ENCODE peak calls at places on chromosomes 11 and 22, in ten cellular contexts. One of them, this sample, is unnamed.

GRCh38 chr11:36352919-36353318 is 56.8 kb downstream of the PRR5L start:
- DNase-seq in GM06990: no peak
- DNase-seq in left ventricle myocardium inferior: no peak
- DNase-seq in fibroblast of the aortic adventitia: no peak
- DNase-seq in lower lobe of right lung: no peak
- DNase-seq in transverse colon: no peak
- DNase-seq in BE2C: no peak
- DNase-seq in lung: no peak
- DNase-seq in AG09309: no peak
- DNase-seq in IMR-90: no peak
- DNase-seq in this sample: no peak

GRCh38 chr11:127383026-127383425 is 382.5 kb upstream of the KIRREL3 start:
- DNase-seq in GM06990: no peak
- DNase-seq in left ventricle myocardium inferior: no peak
- DNase-seq in fibroblast of the aortic adventitia: no peak
- DNase-seq in lower lobe of right lung: no peak
- DNase-seq in transverse colon: no peak
- DNase-seq in BE2C: no peak
- DNase-seq in lung: no peak
- DNase-seq in AG09309: no peak
- DNase-seq in IMR-90: no peak
- DNase-seq in this sample: no peak

GRCh38 chr11:57901756-57902155 is 121.9 kb upstream of the OR9Q1 start:
- DNase-seq in GM06990: no peak
- DNase-seq in left ventricle myocardium inferior: no peak
- DNase-seq in fibroblast of the aortic adventitia: no peak
- DNase-seq in lower lobe of right lung: no peak
- DNase-seq in transverse colon: no peak
- DNase-seq in BE2C: no peak
- DNase-seq in lung: no peak
- DNase-seq in AG09309: no peak
- DNase-seq in IMR-90: no peak
- DNase-seq in this sample: no peak

GRCh38 chr11:58688779-58689503 is 42.8 kb downstream of the GLYAT start:
- DNase-seq in GM06990: no peak
- DNase-seq in left ventricle myocardium inferior: no peak
- DNase-seq in fibroblast of the aortic adventitia: no peak
- DNase-seq in lower lobe of right lung: no peak
- DNase-seq in transverse colon: no peak
- DNase-seq in BE2C: no peak
- DNase-seq in lung: no peak
- DNase-seq in AG09309: no peak
- DNase-seq in IMR-90: peak; percentile 15
- DNase-seq in this sample: no peak

GRCh38 chr22:22380098-22381030 is 128.2 kb downstream of the ZNF280B start:
- DNase-seq in GM06990: peak; percentile 62
- DNase-seq in left ventricle myocardium inferior: no peak
- DNase-seq in fibroblast of the aortic adventitia: no peak
- DNase-seq in lower lobe of right lung: no peak
- DNase-seq in transverse colon: peak; percentile 61
- DNase-seq in BE2C: peak; percentile 38
- DNase-seq in lung: no peak
- DNase-seq in AG09309: no peak
- DNase-seq in IMR-90: no peak
- DNase-seq in this sample: peak; percentile 57

GRCh38 chr22:28942333-28942732 is 59.0 kb downstream of the ZNRF3 start:
- DNase-seq in GM06990: no peak
- DNase-seq in left ventricle myocardium inferior: no peak
- DNase-seq in fibroblast of the aortic adventitia: no peak
- DNase-seq in lower lobe of right lung: no peak
- DNase-seq in transverse colon: no peak
- DNase-seq in BE2C: no peak
- DNase-seq in lung: no peak
- DNase-seq in AG09309: no peak
- DNase-seq in IMR-90: no peak
- DNase-seq in this sample: no peak

GRCh38 chr11:45844822-45845573 is 2.3 kb upstream of the CRY2 start:
- DNase-seq in GM06990: no peak
- DNase-seq in left ventricle myocardium inferior: no peak
- DNase-seq in fibroblast of the aortic adventitia: no peak
- DNase-seq in lower lobe of right lung: no peak
- DNase-seq in transverse colon: no peak
- DNase-seq in BE2C: no peak
- DNase-seq in lung: no peak
- DNase-seq in AG09309: no peak
- DNase-seq in IMR-90: no peak
- DNase-seq in this sample: no peak

GRCh38 chr11:123696183-123696582 is 41.8 kb upstream of the SCN3B start:
- DNase-seq in GM06990: no peak
- DNase-seq in left ventricle myocardium inferior: no peak
- DNase-seq in fibroblast of the aortic adventitia: no peak
- DNase-seq in lower lobe of right lung: no peak
- DNase-seq in transverse colon: no peak
- DNase-seq in BE2C: no peak
- DNase-seq in lung: no peak
- DNase-seq in AG09309: no peak
- DNase-seq in IMR-90: no peak
- DNase-seq in this sample: no peak

GRCh38 chr11:65362966-65363365 is 8.4 kb downstream of the TIGD3 start:
- DNase-seq in GM06990: no peak
- DNase-seq in left ventricle myocardium inferior: no peak
- DNase-seq in fibroblast of the aortic adventitia: no peak
- DNase-seq in lower lobe of right lung: no peak
- DNase-seq in transverse colon: no peak
- DNase-seq in BE2C: no peak
- DNase-seq in lung: no peak
- DNase-seq in AG09309: no peak
- DNase-seq in IMR-90: no peak
- DNase-seq in this sample: no peak

GRCh38 chr11:65363770-65364169 is 9.2 kb downstream of the TIGD3 start:
- DNase-seq in GM06990: no peak
- DNase-seq in left ventricle myocardium inferior: no peak
- DNase-seq in fibroblast of the aortic adventitia: no peak
- DNase-seq in lower lobe of right lung: no peak
- DNase-seq in transverse colon: no peak
- DNase-seq in BE2C: no peak
- DNase-seq in lung: no peak
- DNase-seq in AG09309: no peak
- DNase-seq in IMR-90: no peak
- DNase-seq in this sample: no peak

GRCh38 chr11:65370659-65371049 is 11.8 kb downstream of the SLC25A45 start:
- DNase-seq in GM06990: no peak
- DNase-seq in left ventricle myocardium inferior: no peak
- DNase-seq in fibroblast of the aortic adventitia: no peak
- DNase-seq in lower lobe of right lung: no peak
- DNase-seq in transverse colon: no peak
- DNase-seq in BE2C: no peak
- DNase-seq in lung: no peak
- DNase-seq in AG09309: no peak
- DNase-seq in IMR-90: no peak
- DNase-seq in this sample: no peak

GRCh38 chr11:65362320-65362931 is 7.9 kb downstream of the TIGD3 start:
- DNase-seq in GM06990: peak; percentile 76
- DNase-seq in left ventricle myocardium inferior: no peak
- DNase-seq in fibroblast of the aortic adventitia: no peak
- DNase-seq in lower lobe of right lung: no peak
- DNase-seq in transverse colon: peak; percentile 60
- DNase-seq in BE2C: no peak
- DNase-seq in lung: no peak
- DNase-seq in AG09309: no peak
- DNase-seq in IMR-90: no peak
- DNase-seq in this sample: peak; percentile 70

GRCh38 chr11:65366340-65366773 is 11.8 kb downstream of the TIGD3 start:
- DNase-seq in GM06990: no peak
- DNase-seq in left ventricle myocardium inferior: no peak
- DNase-seq in fibroblast of the aortic adventitia: peak; percentile 91
- DNase-seq in lower lobe of right lung: no peak
- DNase-seq in transverse colon: peak; percentile 54
- DNase-seq in BE2C: peak; percentile 50
- DNase-seq in lung: no peak
- DNase-seq in AG09309: peak; percentile 55
- DNase-seq in IMR-90: peak; percentile 86
- DNase-seq in this sample: peak; percentile 82
- TF ChIP-seq CTCF in GM06990: peak; percentile 79
- TF ChIP-seq CTCF in left ventricle myocardium inferior: peak; percentile 83
- TF ChIP-seq CTCF in fibroblast of the aortic adventitia: peak; percentile 77
- TF ChIP-seq CTCF in lower lobe of right lung: peak; percentile 73
- TF ChIP-seq CTCF in transverse colon: peak; percentile 84
- TF ChIP-seq CTCF in BE2C: peak; percentile 63
- TF ChIP-seq CTCF in lung: peak; percentile 85
- TF ChIP-seq CTCF in AG09309: peak; percentile 79
- TF ChIP-seq CTCF in IMR-90: peak; percentile 85
- TF ChIP-seq CTCF in this sample: peak; percentile 69

DNA sequence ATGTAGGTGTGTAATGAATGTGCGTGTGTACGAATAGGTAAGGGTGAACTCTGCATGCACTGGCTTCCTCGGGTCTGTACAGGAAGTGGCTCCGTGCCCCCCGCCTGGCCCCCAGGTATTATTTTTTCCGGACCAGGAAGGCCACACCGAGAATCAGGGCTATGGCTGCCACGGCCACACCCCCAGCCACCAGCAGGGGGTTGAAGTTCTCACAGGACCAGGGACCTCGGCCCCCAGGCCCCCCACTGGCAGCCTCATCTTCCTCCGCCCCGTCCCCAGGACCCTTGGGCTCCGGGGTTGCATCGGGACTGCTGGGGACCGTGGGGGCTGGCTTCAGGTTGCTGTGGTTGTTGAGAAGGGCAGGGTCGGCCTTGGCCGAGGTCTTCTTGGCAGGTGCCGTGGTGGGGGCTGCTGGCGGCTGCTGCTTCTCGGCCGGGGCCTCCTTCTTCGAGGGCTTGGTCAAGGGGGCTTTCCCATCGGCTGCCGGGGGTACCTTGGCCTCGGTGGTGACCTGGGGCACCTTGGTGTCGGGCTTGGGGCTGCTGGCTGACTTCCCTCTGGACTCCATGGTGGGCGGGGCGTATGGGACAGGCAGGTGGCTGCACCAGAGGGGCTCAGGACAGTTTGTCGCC is 1.8 kb downstream of the CEND1 start:
- DNase-seq in GM06990: no peak
- DNase-seq in left ventricle myocardium inferior: no peak
- DNase-seq in fibroblast of the aortic adventitia: no peak
- DNase-seq in lower lobe of right lung: no peak
- DNase-seq in transverse colon: no peak
- DNase-seq in BE2C: no peak
- DNase-seq in lung: no peak
- DNase-seq in AG09309: no peak
- DNase-seq in IMR-90: no peak
- DNase-seq in this sample: no peak
- TF ChIP-seq CTCF in GM06990: no peak
- TF ChIP-seq CTCF in left ventricle myocardium inferior: no peak
- TF ChIP-seq CTCF in fibroblast of the aortic adventitia: peak; percentile 9
- TF ChIP-seq CTCF in lower lobe of right lung: no peak
- TF ChIP-seq CTCF in transverse colon: no peak
- TF ChIP-seq CTCF in BE2C: no peak
- TF ChIP-seq CTCF in lung: no peak
- TF ChIP-seq CTCF in AG09309: no peak
- TF ChIP-seq CTCF in IMR-90: no peak
- TF ChIP-seq CTCF in this sample: no peak

GRCh38 chr22:27485842-27486241 is 315.7 kb downstream of the MN1 start:
- DNase-seq in GM06990: no peak
- DNase-seq in left ventricle myocardium inferior: no peak
- DNase-seq in fibroblast of the aortic adventitia: no peak
- DNase-seq in lower lobe of right lung: no peak
- DNase-seq in transverse colon: no peak
- DNase-seq in BE2C: no peak
- DNase-seq in lung: no peak
- DNase-seq in AG09309: no peak
- DNase-seq in IMR-90: no peak
- DNase-seq in this sample: no peak

GRCh38 chr22:27487600-27488450 is 313.7 kb downstream of the MN1 start:
- DNase-seq in GM06990: no peak
- DNase-seq in left ventricle myocardium inferior: no peak
- DNase-seq in fibroblast of the aortic adventitia: peak; percentile 49
- DNase-seq in lower lobe of right lung: no peak
- DNase-seq in transverse colon: no peak
- DNase-seq in BE2C: no peak
- DNase-seq in lung: no peak
- DNase-seq in AG09309: no peak
- DNase-seq in IMR-90: peak; percentile 69
- DNase-seq in this sample: no peak

GRCh38 chr22:27490080-27490479 is 311.5 kb downstream of the MN1 start:
- DNase-seq in GM06990: no peak
- DNase-seq in left ventricle myocardium inferior: no peak
- DNase-seq in fibroblast of the aortic adventitia: no peak
- DNase-seq in lower lobe of right lung: no peak
- DNase-seq in transverse colon: no peak
- DNase-seq in BE2C: no peak
- DNase-seq in lung: no peak
- DNase-seq in AG09309: no peak
- DNase-seq in IMR-90: no peak
- DNase-seq in this sample: no peak

GRCh38 chr22:27489265-27489675 is 312.3 kb downstream of the MN1 start:
- DNase-seq in GM06990: no peak
- DNase-seq in left ventricle myocardium inferior: no peak
- DNase-seq in fibroblast of the aortic adventitia: peak; percentile 46
- DNase-seq in lower lobe of right lung: no peak
- DNase-seq in transverse colon: peak; percentile 86
- DNase-seq in BE2C: no peak
- DNase-seq in lung: no peak
- DNase-seq in AG09309: no peak
- DNase-seq in IMR-90: peak; percentile 52
- DNase-seq in this sample: no peak

DNA sequence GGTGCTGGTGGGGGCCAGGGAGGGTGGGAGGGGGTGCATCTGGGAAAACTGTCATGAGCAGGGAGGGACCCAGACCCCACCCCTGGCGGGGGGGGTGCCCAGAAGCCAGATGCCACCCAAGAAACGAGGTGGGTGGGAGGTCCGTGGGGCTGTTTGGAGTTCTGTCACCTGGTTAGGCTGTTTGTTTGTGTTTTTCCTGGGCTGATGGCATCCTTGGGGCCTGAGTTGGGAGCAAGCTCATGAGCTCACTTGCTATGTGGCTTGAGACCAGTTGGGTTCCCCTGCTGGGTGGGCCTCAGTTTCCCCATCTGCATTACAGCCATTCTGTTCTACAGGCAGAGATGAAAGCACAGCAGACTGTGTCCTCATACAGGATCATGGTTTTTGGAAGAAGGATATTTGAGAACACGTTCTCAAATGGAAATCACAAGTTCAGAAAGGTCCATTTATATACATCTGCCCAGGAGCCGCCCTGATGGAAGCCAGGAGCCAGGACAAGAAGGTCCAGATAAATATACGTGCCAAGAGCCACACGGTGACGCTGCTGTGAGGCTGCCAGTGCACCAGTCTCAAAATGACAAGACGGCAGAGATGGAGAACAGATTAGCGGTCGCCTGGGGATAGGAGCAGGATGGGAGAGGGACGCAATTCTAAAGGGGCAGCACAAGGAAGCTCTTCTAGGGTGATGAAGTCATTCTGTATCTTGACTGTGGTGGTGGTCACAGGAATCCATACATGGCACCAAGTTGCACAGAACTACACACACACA is 312.9 kb downstream of the MN1 start:
- DNase-seq in GM06990: no peak
- DNase-seq in left ventricle myocardium inferior: no peak
- DNase-seq in fibroblast of the aortic adventitia: no peak
- DNase-seq in lower lobe of right lung: no peak
- DNase-seq in transverse colon: no peak
- DNase-seq in BE2C: peak; percentile 63
- DNase-seq in lung: no peak
- DNase-seq in AG09309: no peak
- DNase-seq in IMR-90: no peak
- DNase-seq in this sample: no peak
- TF ChIP-seq CTCF in GM06990: no peak
- TF ChIP-seq CTCF in left ventricle myocardium inferior: peak; percentile 38
- TF ChIP-seq CTCF in fibroblast of the aortic adventitia: no peak
- TF ChIP-seq CTCF in lower lobe of right lung: no peak
- TF ChIP-seq CTCF in transverse colon: no peak
- TF ChIP-seq CTCF in BE2C: peak; percentile 40
- TF ChIP-seq CTCF in lung: no peak
- TF ChIP-seq CTCF in AG09309: no peak
- TF ChIP-seq CTCF in IMR-90: no peak
- TF ChIP-seq CTCF in this sample: no peak

GRCh38 chr11:18853086-18853720 is 61.6 kb upstream of the PTPN5 start:
- DNase-seq in GM06990: peak; percentile 11
- DNase-seq in left ventricle myocardium inferior: no peak
- DNase-seq in fibroblast of the aortic adventitia: peak; percentile 28
- DNase-seq in lower lobe of right lung: no peak
- DNase-seq in transverse colon: no peak
- DNase-seq in BE2C: no peak
- DNase-seq in lung: no peak
- DNase-seq in AG09309: no peak
- DNase-seq in IMR-90: peak; percentile 19
- DNase-seq in this sample: peak; percentile 30
- TF ChIP-seq CTCF in GM06990: peak; percentile 63
- TF ChIP-seq CTCF in left ventricle myocardium inferior: no peak
- TF ChIP-seq CTCF in fibroblast of the aortic adventitia: peak; percentile 49
- TF ChIP-seq CTCF in lower lobe of right lung: peak; percentile 33
- TF ChIP-seq CTCF in transverse colon: peak; percentile 33
- TF ChIP-seq CTCF in BE2C: peak; percentile 48
- TF ChIP-seq CTCF in lung: no peak
- TF ChIP-seq CTCF in AG09309: peak; percentile 42
- TF ChIP-seq CTCF in IMR-90: peak; percentile 18
- TF ChIP-seq CTCF in this sample: peak; percentile 46

This sample was measured in GM10248.